ENCODE peak calls at places on chromosomes 6 and 20, in six cellular contexts. One of them, this sample, is unnamed.

GRCh38 chr6:155106456-155107107 is 111.5 kb downstream of the TIAM2 start:
- DNase-seq in astrocyte of the cerebellum: no peak
- DNase-seq in WERI-Rb-1: no peak
- DNase-seq in CD8-positive, alpha-beta T cell: no peak
- DNase-seq in sigmoid colon: no peak
- DNase-seq in left ventricle myocardium inferior: no peak
- DNase-seq in this sample: no peak

GRCh38 chr6:165615629-165616028 is 47.4 kb downstream of the PDE10A start:
- DNase-seq in WERI-Rb-1: no peak
- DNase-seq in CD8-positive, alpha-beta T cell: no peak
- DNase-seq in sigmoid colon: no peak
- DNase-seq in astrocyte of the cerebellum: no peak
- DNase-seq in left ventricle myocardium inferior: no peak
- DNase-seq in this sample: no peak

GRCh38 chr6:112665114-112665513 is 318.0 kb downstream of the RFPL4B start:
- DNase-seq in sigmoid colon: no peak
- DNase-seq in WERI-Rb-1: no peak
- DNase-seq in CD8-positive, alpha-beta T cell: no peak
- DNase-seq in left ventricle myocardium inferior: no peak
- DNase-seq in astrocyte of the cerebellum: no peak
- DNase-seq in this sample: no peak

GRCh38 chr6:129476810-129477209 is 233.2 kb downstream of the ARHGAP18 start:
- DNase-seq in astrocyte of the cerebellum: no peak
- DNase-seq in CD8-positive, alpha-beta T cell: no peak
- DNase-seq in WERI-Rb-1: no peak
- DNase-seq in left ventricle myocardium inferior: no peak
- DNase-seq in sigmoid colon: no peak
- DNase-seq in this sample: no peak

GRCh38 chr6:11585426-11586016 is 48.0 kb downstream of the TMEM170B start:
- DNase-seq in sigmoid colon: no peak
- DNase-seq in left ventricle myocardium inferior: no peak
- DNase-seq in CD8-positive, alpha-beta T cell: no peak
- DNase-seq in WERI-Rb-1: no peak
- DNase-seq in astrocyte of the cerebellum: peak; percentile 63
- DNase-seq in this sample: peak; percentile 27

GRCh38 chr6:169240591-169241390 is 12.9 kb downstream of the THBS2 start:
- DNase-seq in sigmoid colon: no peak
- DNase-seq in WERI-Rb-1: no peak
- DNase-seq in CD8-positive, alpha-beta T cell: no peak
- DNase-seq in astrocyte of the cerebellum: no peak
- DNase-seq in left ventricle myocardium inferior: no peak
- DNase-seq in this sample: no peak

GRCh38 chr20:49610701-49611538 is 43.0 kb upstream of the PTGIS start:
- DNase-seq in CD8-positive, alpha-beta T cell: peak; percentile 67
- DNase-seq in WERI-Rb-1: peak; percentile 88
- DNase-seq in left ventricle myocardium inferior: peak; percentile 75
- DNase-seq in sigmoid colon: peak; percentile 87
- DNase-seq in astrocyte of the cerebellum: no peak
- DNase-seq in this sample: no peak

GRCh38 chr6:7991992-7992815 is 72.0 kb downstream of the BLOC1S5 start:
- DNase-seq in left ventricle myocardium inferior: peak; percentile 22
- DNase-seq in WERI-Rb-1: no peak
- DNase-seq in CD8-positive, alpha-beta T cell: no peak
- DNase-seq in astrocyte of the cerebellum: peak; percentile 77
- DNase-seq in sigmoid colon: peak; percentile 68
- DNase-seq in this sample: no peak

GRCh38 chr6:134368670-134369069 is 50.8 kb upstream of the SGK1 start:
- DNase-seq in sigmoid colon: no peak
- DNase-seq in left ventricle myocardium inferior: no peak
- DNase-seq in CD8-positive, alpha-beta T cell: no peak
- DNase-seq in astrocyte of the cerebellum: no peak
- DNase-seq in WERI-Rb-1: no peak
- DNase-seq in this sample: no peak

GRCh38 chr6:9346923-9347322 is 911.6 kb upstream of the SLC35B3 start:
- DNase-seq in sigmoid colon: no peak
- DNase-seq in WERI-Rb-1: no peak
- DNase-seq in astrocyte of the cerebellum: no peak
- DNase-seq in left ventricle myocardium inferior: no peak
- DNase-seq in CD8-positive, alpha-beta T cell: no peak
- DNase-seq in this sample: no peak

GRCh38 chr6:108921547-108922331 is 73.5 kb downstream of the ARMC2 start:
- DNase-seq in CD8-positive, alpha-beta T cell: no peak
- DNase-seq in astrocyte of the cerebellum: peak; percentile 97
- DNase-seq in left ventricle myocardium inferior: no peak
- DNase-seq in sigmoid colon: peak; percentile 78
- DNase-seq in WERI-Rb-1: no peak
- DNase-seq in this sample: no peak

DNA sequence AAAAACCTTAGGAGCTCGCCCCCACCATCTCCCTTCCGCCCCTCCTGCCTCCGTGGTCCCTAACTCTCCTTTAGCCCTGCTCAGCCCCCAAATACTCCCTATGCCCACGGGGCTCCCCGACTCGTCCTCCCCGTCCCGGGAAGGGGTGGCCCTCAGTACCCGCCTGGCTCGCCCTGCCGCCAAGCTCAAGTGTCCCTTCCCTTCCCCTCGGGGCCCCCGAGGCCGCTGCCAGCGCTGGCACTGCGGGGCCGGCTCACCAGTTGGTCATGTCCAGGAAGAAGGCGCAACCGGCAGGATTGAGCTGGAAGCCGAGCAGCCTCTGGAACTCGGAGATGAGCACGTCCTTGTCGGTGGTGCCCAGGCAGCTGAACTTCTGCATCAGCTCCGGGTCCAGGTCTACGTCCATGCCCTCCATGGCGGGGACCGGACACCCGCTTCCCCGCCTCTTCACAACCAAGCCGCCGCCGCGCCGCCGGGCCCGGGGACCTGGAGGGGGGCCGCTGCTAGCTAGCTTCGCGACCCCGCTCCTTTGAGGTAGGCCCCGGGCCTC is 303 bp downstream of the ILRUN start:
- DNase-seq in sigmoid colon: no peak
- DNase-seq in WERI-Rb-1: no peak
- DNase-seq in CD8-positive, alpha-beta T cell: no peak
- DNase-seq in left ventricle myocardium inferior: peak; percentile 58
- DNase-seq in astrocyte of the cerebellum: no peak
- DNase-seq in this sample: no peak
- TF ChIP-seq CTCF in sigmoid colon: no peak
- TF ChIP-seq CTCF in WERI-Rb-1: no peak
- TF ChIP-seq CTCF in CD8-positive, alpha-beta T cell: no peak
- TF ChIP-seq CTCF in left ventricle myocardium inferior: no peak
- TF ChIP-seq CTCF in astrocyte of the cerebellum: no peak
- TF ChIP-seq CTCF in this sample: no peak

DNA sequence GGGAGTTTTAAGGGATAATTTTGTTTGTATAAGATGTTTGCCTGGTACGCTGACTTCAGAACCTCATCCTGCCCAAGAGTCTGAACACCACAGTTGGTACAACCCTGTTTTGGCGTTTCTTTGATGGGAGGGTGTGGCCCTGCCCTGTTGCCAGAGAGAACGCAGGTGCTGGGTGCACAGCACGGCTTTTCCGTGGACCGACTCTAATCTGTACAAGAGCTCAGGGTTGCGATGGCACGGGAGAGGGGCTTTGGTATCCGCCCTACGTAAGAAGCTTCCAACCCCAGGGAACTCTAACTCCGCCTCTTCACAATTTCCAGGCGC is 1.3 kb downstream of the CYP24A1 start:
- DNase-seq in WERI-Rb-1: no peak
- DNase-seq in CD8-positive, alpha-beta T cell: no peak
- DNase-seq in left ventricle myocardium inferior: no peak
- DNase-seq in sigmoid colon: no peak
- DNase-seq in astrocyte of the cerebellum: no peak
- DNase-seq in this sample: no peak
- H3K4me3 ChIP-seq in WERI-Rb-1: no peak overlapping the region
- H3K4me3 ChIP-seq in CD8-positive, alpha-beta T cell: no peak overlapping the region
- H3K4me3 ChIP-seq in left ventricle myocardium inferior: no peak overlapping the region
- H3K4me3 ChIP-seq in sigmoid colon: no peak overlapping the region
- H3K4me3 ChIP-seq in astrocyte of the cerebellum: peak overlapping the region; percentile 30
- H3K4me3 ChIP-seq in this sample: no peak overlapping the region

DNA sequence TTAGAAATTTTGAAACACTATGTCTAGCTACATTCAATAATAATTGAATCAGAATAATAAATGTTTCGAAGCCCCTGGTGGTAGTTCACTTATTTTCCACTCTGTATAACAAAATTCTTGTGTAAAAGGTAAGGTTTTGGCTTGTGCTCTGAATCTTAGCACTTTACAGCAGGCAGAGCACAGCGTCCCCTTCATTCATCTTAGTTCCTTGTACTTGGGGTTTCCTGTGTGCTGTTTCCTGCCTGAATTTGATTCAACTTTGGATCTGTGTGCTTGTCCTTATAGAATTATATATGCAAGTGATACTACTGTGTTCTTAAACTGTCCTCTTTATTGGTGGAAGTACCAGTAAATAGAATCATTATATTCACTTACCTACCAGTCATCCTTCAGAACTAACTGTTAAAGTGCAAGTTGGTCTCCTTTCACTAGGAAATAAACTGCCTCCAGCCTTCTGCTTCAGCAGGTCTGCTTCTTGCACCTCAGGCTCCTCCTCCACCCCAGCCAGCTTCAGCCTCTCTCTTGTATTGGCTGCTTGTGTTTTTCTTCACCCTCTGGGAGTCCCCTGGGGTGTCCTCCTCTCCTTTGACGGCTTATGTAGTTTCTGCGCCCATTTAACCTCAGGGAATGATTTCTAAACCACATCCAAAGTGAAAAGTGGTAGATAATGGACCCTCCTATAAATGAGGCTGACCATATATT is 28.8 kb upstream of the TULP4 start:
- DNase-seq in sigmoid colon: no peak
- DNase-seq in astrocyte of the cerebellum: no peak
- DNase-seq in WERI-Rb-1: peak; percentile 31
- DNase-seq in CD8-positive, alpha-beta T cell: no peak
- DNase-seq in left ventricle myocardium inferior: no peak
- DNase-seq in this sample: no peak
- TF ChIP-seq CTCF in sigmoid colon: no peak
- TF ChIP-seq CTCF in astrocyte of the cerebellum: no peak
- TF ChIP-seq CTCF in WERI-Rb-1: no peak
- TF ChIP-seq CTCF in CD8-positive, alpha-beta T cell: no peak
- TF ChIP-seq CTCF in left ventricle myocardium inferior: no peak
- TF ChIP-seq CTCF in this sample: no peak

GRCh38 chr20:46119028-46119546 is 973 bp downstream of the CD40 start:
- DNase-seq in left ventricle myocardium inferior: no peak
- DNase-seq in astrocyte of the cerebellum: no peak
- DNase-seq in CD8-positive, alpha-beta T cell: no peak
- DNase-seq in WERI-Rb-1: no peak
- DNase-seq in sigmoid colon: no peak
- DNase-seq in this sample: no peak
- H3K4me3 ChIP-seq in left ventricle myocardium inferior: peak overlapping the region; percentile 75
- H3K4me3 ChIP-seq in astrocyte of the cerebellum: peak overlapping the region; percentile 43
- H3K4me3 ChIP-seq in CD8-positive, alpha-beta T cell: no peak overlapping the region
- H3K4me3 ChIP-seq in WERI-Rb-1: no peak overlapping the region
- H3K4me3 ChIP-seq in sigmoid colon: peak overlapping the region; percentile 55
- H3K4me3 ChIP-seq in this sample: no peak overlapping the region

GRCh38 chr6:170429457-170429856 is 122.9 kb downstream of the FAM120B start:
- DNase-seq in astrocyte of the cerebellum: no peak
- DNase-seq in left ventricle myocardium inferior: no peak
- DNase-seq in sigmoid colon: no peak
- DNase-seq in WERI-Rb-1: no peak
- DNase-seq in CD8-positive, alpha-beta T cell: no peak
- DNase-seq in this sample: no peak
- TF ChIP-seq CTCF in astrocyte of the cerebellum: no peak
- TF ChIP-seq CTCF in left ventricle myocardium inferior: no peak
- TF ChIP-seq CTCF in sigmoid colon: no peak
- TF ChIP-seq CTCF in WERI-Rb-1: no peak
- TF ChIP-seq CTCF in CD8-positive, alpha-beta T cell: no peak
- TF ChIP-seq CTCF in this sample: no peak

GRCh38 chr6:27428966-27429365 is 40.4 kb downstream of the ZNF391 start:
- DNase-seq in WERI-Rb-1: no peak
- DNase-seq in left ventricle myocardium inferior: no peak
- DNase-seq in astrocyte of the cerebellum: no peak
- DNase-seq in sigmoid colon: no peak
- DNase-seq in CD8-positive, alpha-beta T cell: no peak
- DNase-seq in this sample: no peak

GRCh38 chr6:27433714-27434113 is 39.2 kb downstream of the ZNF184 start:
- DNase-seq in left ventricle myocardium inferior: no peak
- DNase-seq in WERI-Rb-1: no peak
- DNase-seq in CD8-positive, alpha-beta T cell: no peak
- DNase-seq in sigmoid colon: no peak
- DNase-seq in astrocyte of the cerebellum: no peak
- DNase-seq in this sample: no peak

GRCh38 chr6:27422651-27423332 is 34.2 kb downstream of the ZNF391 start:
- DNase-seq in CD8-positive, alpha-beta T cell: no peak
- DNase-seq in astrocyte of the cerebellum: no peak
- DNase-seq in sigmoid colon: no peak
- DNase-seq in left ventricle myocardium inferior: peak; percentile 16
- DNase-seq in WERI-Rb-1: no peak
- DNase-seq in this sample: no peak

GRCh38 chr6:27426045-27426620 is 37.6 kb downstream of the ZNF391 start:
- DNase-seq in left ventricle myocardium inferior: no peak
- DNase-seq in astrocyte of the cerebellum: no peak
- DNase-seq in WERI-Rb-1: no peak
- DNase-seq in CD8-positive, alpha-beta T cell: no peak
- DNase-seq in sigmoid colon: no peak
- DNase-seq in this sample: no peak

DNA sequence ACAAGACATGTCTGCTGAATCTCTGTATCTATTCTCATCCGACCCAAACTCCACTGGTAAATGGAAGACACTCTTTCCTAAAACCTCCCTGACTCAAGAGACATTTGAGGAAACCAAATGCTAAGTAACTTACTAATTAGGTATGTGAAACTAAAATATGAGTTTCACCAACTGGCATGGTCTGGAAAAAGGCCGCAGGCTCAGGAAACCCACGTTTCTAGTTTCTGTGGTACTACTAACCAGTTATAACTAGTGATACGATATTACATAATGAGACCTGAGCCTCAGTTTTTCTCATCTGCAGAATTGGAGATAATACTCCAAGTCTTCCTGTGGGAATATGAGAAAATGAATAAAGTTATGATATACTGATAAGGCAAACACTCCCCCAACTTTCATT is 39.9 kb downstream of the ZNF391 start:
- DNase-seq in WERI-Rb-1: no peak
- DNase-seq in sigmoid colon: no peak
- DNase-seq in CD8-positive, alpha-beta T cell: no peak
- DNase-seq in astrocyte of the cerebellum: no peak
- DNase-seq in left ventricle myocardium inferior: no peak
- DNase-seq in this sample: no peak
- H3K4me3 ChIP-seq in WERI-Rb-1: no peak overlapping the region
- H3K4me3 ChIP-seq in sigmoid colon: no peak overlapping the region
- H3K4me3 ChIP-seq in CD8-positive, alpha-beta T cell: no peak overlapping the region
- H3K4me3 ChIP-seq in astrocyte of the cerebellum: no peak overlapping the region
- H3K4me3 ChIP-seq in left ventricle myocardium inferior: no peak overlapping the region
- H3K4me3 ChIP-seq in this sample: no peak overlapping the region

This sample was measured in HFF-Myc.